ENCODE peak calls at places on chromosomes 6 and 20, in seven cellular contexts. T is mammary epithelial cell; X is ascending aorta; Z is GM06990; F is CD8-positive, alpha-beta T cell; J is transverse colon; Y is endothelial cell of umbilical vein. G is an unnamed sample.

GRCh38 chr6:44740566-44741120 is 353.1 kb downstream of the CDC5L start:
- DNase-seq in T (no peak), X (no peak), Z (no peak), F (no peak), J (no peak), Y (no peak), G (no peak)

GRCh38 chr6:87161299-87161698 is 5.9 kb downstream of the ZNF292 start:
- DNase-seq in T (no peak), X (no peak), Z (no peak), F (no peak), J (no peak), Y (no peak), G (no peak)

GRCh38 chr6:160730911-160731310 is 28.9 kb downstream of the PLG start:
- DNase-seq in T (peak; percentile 3), X (no peak), Z (no peak), F (no peak), J (no peak), Y (no peak), G (no peak)

GRCh38 chr6:37155394-37156312 is 14.3 kb upstream of the PIM1 start:
- DNase-seq in T (no peak), X (no peak), Z (peak; percentile 86), F (no peak), J (peak; percentile 78), Y (no peak), G (peak; percentile 97)

GRCh38 chr6:4804095-4804494 is 27.9 kb downstream of the CDYL start:
- DNase-seq in T (peak; percentile 92), X (no peak), Z (no peak), F (no peak), J (peak; percentile 37), Y (no peak), G (no peak)

GRCh38 chr20:11716239-11716944 is 201.3 kb upstream of the BTBD3 start:
- DNase-seq in T (peak; percentile 71), X (no peak), Z (no peak), F (no peak), J (no peak), Y (peak; percentile 36), G (no peak)

GRCh38 chr6:11290027-11290426 is 57.6 kb upstream of the NEDD9 start:
- DNase-seq in T (no peak), X (no peak), Z (no peak), F (no peak), J (no peak), Y (no peak), G (no peak)

GRCh38 chr6:128095362-128095761 is 194.5 kb upstream of the THEMIS start:
- DNase-seq in T (no peak), X (no peak), Z (no peak), F (no peak), J (no peak), Y (no peak), G (no peak)

GRCh38 chr20:35006531-35006971 is 50.9 kb downstream of the MYH7B start:
- DNase-seq in T (no peak), X (no peak), Z (no peak), F (no peak), J (peak; percentile 1), Y (no peak), G (no peak)

DNA sequence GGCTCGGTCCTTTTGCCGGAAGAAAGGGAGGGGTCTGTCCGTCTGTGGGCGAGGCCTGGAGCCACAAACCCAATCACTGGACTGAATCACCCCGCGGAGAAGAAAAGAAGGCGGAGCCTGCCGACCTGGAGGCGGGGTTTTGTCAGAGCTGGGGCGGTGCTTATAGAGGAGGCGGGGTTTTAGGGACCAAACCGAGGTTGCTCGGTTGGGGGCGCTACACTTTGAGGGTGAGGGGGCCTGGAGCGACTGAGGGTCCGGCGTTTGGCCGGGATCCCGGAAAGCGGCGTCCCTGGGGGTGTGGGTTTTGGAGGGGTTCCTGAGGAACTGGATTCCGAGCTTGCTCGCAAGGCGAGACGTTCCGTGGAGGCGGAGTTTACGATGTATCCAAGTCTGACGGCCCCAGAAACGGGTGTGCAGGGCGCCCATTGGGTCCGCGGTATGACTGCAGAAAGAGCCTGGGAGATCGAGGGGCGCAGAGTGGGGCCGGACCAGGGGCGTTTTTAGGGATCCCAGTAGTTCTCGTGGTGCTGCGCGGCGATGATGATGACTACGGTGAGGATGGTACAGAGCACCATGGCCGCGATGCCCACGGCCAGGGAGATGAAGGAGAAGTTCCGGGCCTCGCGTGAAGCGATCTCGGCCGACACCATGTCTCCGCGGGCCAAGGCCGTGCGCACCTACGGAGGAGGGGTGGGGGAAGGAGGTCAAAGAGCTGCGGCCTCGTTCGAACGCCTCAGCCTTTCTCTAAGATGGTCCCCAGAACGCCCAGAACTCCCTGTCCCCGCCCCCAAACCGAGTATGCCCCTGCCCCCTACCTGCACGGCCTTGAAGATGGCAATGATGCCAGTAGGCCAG is 2.8 kb downstream of the PRRT1 start:
- DNase-seq in T (no peak), X (no peak), Z (no peak), F (peak; percentile 80), J (peak; percentile 58), Y (peak; percentile 66), G (no peak)
- TF ChIP-seq CTCF in T (peak; percentile 25), X (no peak), Z (peak; percentile 6), F (peak; percentile 35), J (no peak), Y (peak; percentile 37), G (no peak)

GRCh38 chr6:17098538-17098937 is 3.3 kb upstream of the STMND1 start:
- DNase-seq in T (no peak), X (no peak), Z (no peak), F (no peak), J (no peak), Y (no peak), G (no peak)

GRCh38 chr6:17099401-17100059 is 2.3 kb upstream of the STMND1 start:
- DNase-seq in T (no peak), X (no peak), Z (no peak), F (no peak), J (no peak), Y (no peak), G (no peak)

GRCh38 chr6:17103715-17104114 is 1.9 kb downstream of the STMND1 start:
- DNase-seq in T (no peak), X (no peak), Z (no peak), F (no peak), J (no peak), Y (no peak), G (no peak)

GRCh38 chr6:17101422-17102257 is at the start of gene STMND1:
- DNase-seq in T (peak; percentile 53), X (no peak), Z (no peak), F (no peak), J (peak; percentile 83), Y (peak; percentile 17), G (no peak)

GRCh38 chr6:17102258-17102870 is 514 bp downstream of the STMND1 start:
- DNase-seq in T (no peak), X (no peak), Z (no peak), F (no peak), J (peak; percentile 51), Y (no peak), G (no peak)
- TF ChIP-seq CTCF in T (no peak), X (no peak), Z (no peak), F (no peak), J (no peak), Y (no peak), G (no peak)

GRCh38 chr6:132712366-132712765 is 1.5 kb downstream of the VNN1 start:
- DNase-seq in T (peak; percentile 45), X (no peak), Z (no peak), F (no peak), J (no peak), Y (peak; percentile 39), G (no peak)

GRCh38 chr6:132714160-132714559 is 305 bp upstream of the VNN1 start:
- DNase-seq in T (no peak), X (no peak), Z (no peak), F (no peak), J (no peak), Y (no peak), G (no peak)

GRCh38 chr6:132713355-132714134 is at the start of gene VNN1:
- DNase-seq in T (no peak), X (peak; percentile 22), Z (peak; percentile 17), F (no peak), J (peak; percentile 29), Y (no peak), G (no peak)

GRCh38 chr6:132716238-132716637 is 2.4 kb upstream of the VNN1 start:
- DNase-seq in T (no peak), X (no peak), Z (no peak), F (no peak), J (no peak), Y (no peak), G (no peak)

GRCh38 chr6:132715204-132715603 is 1.3 kb upstream of the VNN1 start:
- DNase-seq in T (peak; percentile 64), X (no peak), Z (no peak), F (no peak), J (peak; percentile 13), Y (peak; percentile 32), G (no peak)
- TF ChIP-seq CTCF in T (peak; percentile 78), X (no peak), Z (no peak), F (no peak), J (no peak), Y (no peak), G (no peak)

DNA sequence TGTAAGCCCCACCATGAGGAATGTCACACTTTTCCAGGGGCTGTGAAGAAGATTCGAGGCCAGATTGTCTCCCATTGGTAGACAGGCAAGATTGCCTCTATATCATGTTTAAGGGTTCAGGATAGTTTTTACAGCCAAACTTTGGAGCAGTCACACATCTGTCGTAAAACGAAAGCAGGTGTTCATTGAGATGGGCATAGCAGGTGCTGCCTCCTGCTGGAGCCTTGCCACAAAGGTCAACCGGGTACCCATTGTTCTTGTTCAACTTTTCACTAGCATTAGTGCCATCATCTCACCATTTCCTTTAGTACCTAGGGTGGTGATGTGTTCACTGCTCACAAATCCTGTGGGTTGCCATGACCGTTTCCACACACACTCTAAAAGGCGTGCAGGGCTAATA is 198.3 kb downstream of the HTR1B start:
- DNase-seq in T (no peak), X (no peak), Z (no peak), F (no peak), J (no peak), Y (no peak), G (no peak)
- TF ChIP-seq CTCF in T (no peak), X (no peak), Z (no peak), F (no peak), J (no peak), Y (no peak), G (no peak)

GRCh38 chr20:52192296-52193007 is 873 bp upstream of the ZFP64 start:
- DNase-seq in T (no peak), X (no peak), Z (no peak), F (no peak), J (no peak), Y (no peak), G (no peak)
- TF ChIP-seq CTCF in T (peak; percentile 32), X (no peak), Z (peak; percentile 33), F (no peak), J (no peak), Y (no peak), G (peak; percentile 61)

GRCh38 chr6:101116337-101116736 is 235.2 kb upstream of the ASCC3 start:
- DNase-seq in T (no peak), X (no peak), Z (no peak), F (no peak), J (no peak), Y (no peak), G (no peak)
- TF ChIP-seq CTCF in T (no peak), X (no peak), Z (no peak), F (no peak), J (no peak), Y (no peak), G (no peak)

DNA sequence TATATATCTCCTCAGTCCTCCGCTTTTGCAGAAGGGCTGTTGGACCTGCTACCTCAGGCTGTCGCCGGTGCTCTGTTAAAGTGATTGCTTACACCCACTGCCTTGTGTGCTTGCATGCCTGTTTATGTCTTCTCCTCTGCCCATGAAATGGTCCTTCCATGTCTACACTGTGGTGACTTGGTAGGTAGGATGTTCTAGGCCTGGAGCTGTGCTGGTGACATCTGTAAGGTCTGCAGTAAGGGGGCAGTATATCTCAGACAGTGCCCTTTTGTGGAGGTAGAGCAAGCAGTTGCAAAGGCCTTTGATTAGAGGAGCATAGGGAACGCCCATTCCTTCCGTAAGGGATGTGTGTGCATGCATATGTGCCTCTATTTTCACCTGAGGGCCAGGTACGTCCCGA is 40.3 kb downstream of the VAPB start:
- DNase-seq in T (no peak), X (no peak), Z (no peak), F (no peak), J (no peak), Y (no peak), G (no peak)
- TF ChIP-seq CTCF in T (no peak), X (no peak), Z (no peak), F (no peak), J (no peak), Y (no peak), G (no peak)

G was measured in GM12864.